ENCODE peak calls at places on chromosomes 6 and 20, in nine cellular contexts. One of them, this sample, is unnamed.
A peak's percentile ranks its signal among the peaks of the same experiment; 100 is the strongest.

GRCh38 chr6:166460473-166461437 is 78.0 kb upstream of the MPC1 start:
- DNase-seq in neural crest cell: no peak
- DNase-seq in WTC11: no peak
- DNase-seq in endothelial cell: no peak
- DNase-seq in hepatocyte: no peak
- DNase-seq in MM.1S: no peak
- DNase-seq in D721Med: no peak
- DNase-seq in brain microvascular endothelial cell: no peak
- DNase-seq in uterus: no peak
- DNase-seq in this sample: no peak

GRCh38 chr6:40719671-40720374 is 132.7 kb upstream of the LRFN2 start:
- DNase-seq in neural crest cell: no peak
- DNase-seq in WTC11: peak; percentile 13
- DNase-seq in endothelial cell: peak; percentile 17
- DNase-seq in hepatocyte: peak; percentile 55
- DNase-seq in MM.1S: no peak
- DNase-seq in D721Med: no peak
- DNase-seq in brain microvascular endothelial cell: peak; percentile 35
- DNase-seq in uterus: no peak
- DNase-seq in this sample: peak; percentile 65

GRCh38 chr6:151548201-151548600 is 54.4 kb downstream of the CCDC170 start:
- DNase-seq in neural crest cell: no peak
- DNase-seq in WTC11: no peak
- DNase-seq in endothelial cell: no peak
- DNase-seq in hepatocyte: no peak
- DNase-seq in MM.1S: no peak
- DNase-seq in D721Med: no peak
- DNase-seq in brain microvascular endothelial cell: no peak
- DNase-seq in uterus: no peak
- DNase-seq in this sample: no peak

GRCh38 chr6:2061880-2062279 is 183.5 kb downstream of the GMDS start:
- DNase-seq in neural crest cell: no peak
- DNase-seq in WTC11: no peak
- DNase-seq in endothelial cell: no peak
- DNase-seq in hepatocyte: no peak
- DNase-seq in MM.1S: no peak
- DNase-seq in D721Med: no peak
- DNase-seq in brain microvascular endothelial cell: no peak
- DNase-seq in uterus: no peak
- DNase-seq in this sample: peak; percentile 64

GRCh38 chr20:45067558-45067957 is 33.4 kb downstream of the KCNS1 start:
- DNase-seq in neural crest cell: no peak
- DNase-seq in WTC11: no peak
- DNase-seq in endothelial cell: no peak
- DNase-seq in hepatocyte: no peak
- DNase-seq in MM.1S: no peak
- DNase-seq in D721Med: no peak
- DNase-seq in brain microvascular endothelial cell: no peak
- DNase-seq in uterus: no peak
- DNase-seq in this sample: no peak

GRCh38 chr6:166446146-166446545 is 63.4 kb upstream of the MPC1 start:
- DNase-seq in neural crest cell: no peak
- DNase-seq in WTC11: no peak
- DNase-seq in endothelial cell: no peak
- DNase-seq in hepatocyte: no peak
- DNase-seq in MM.1S: no peak
- DNase-seq in D721Med: no peak
- DNase-seq in brain microvascular endothelial cell: no peak
- DNase-seq in uterus: no peak
- DNase-seq in this sample: no peak

GRCh38 chr20:59484228-59484627 is 120.1 kb upstream of the PHACTR3 start:
- DNase-seq in neural crest cell: no peak
- DNase-seq in WTC11: no peak
- DNase-seq in endothelial cell: no peak
- DNase-seq in hepatocyte: no peak
- DNase-seq in MM.1S: no peak
- DNase-seq in D721Med: no peak
- DNase-seq in brain microvascular endothelial cell: no peak
- DNase-seq in uterus: no peak
- DNase-seq in this sample: no peak

GRCh38 chr6:55023231-55023630 is 151.1 kb upstream of the HCRTR2 start:
- DNase-seq in neural crest cell: no peak
- DNase-seq in WTC11: no peak
- DNase-seq in endothelial cell: no peak
- DNase-seq in hepatocyte: no peak
- DNase-seq in MM.1S: peak; percentile 46
- DNase-seq in D721Med: no peak
- DNase-seq in brain microvascular endothelial cell: no peak
- DNase-seq in uterus: no peak
- DNase-seq in this sample: no peak

GRCh38 chr6:75296811-75297779 is 12.5 kb upstream of the TMEM30A start:
- DNase-seq in neural crest cell: no peak
- DNase-seq in WTC11: no peak
- DNase-seq in endothelial cell: no peak
- DNase-seq in hepatocyte: peak; percentile 73
- DNase-seq in MM.1S: peak; percentile 69
- DNase-seq in D721Med: no peak
- DNase-seq in brain microvascular endothelial cell: no peak
- DNase-seq in uterus: no peak
- DNase-seq in this sample: peak; percentile 77

GRCh38 chr6:142845624-142846458 is 99.1 kb downstream of the HIVEP2 start:
- DNase-seq in neural crest cell: peak; percentile 45
- DNase-seq in WTC11: peak; percentile 65
- DNase-seq in endothelial cell: peak; percentile 71
- DNase-seq in hepatocyte: peak; percentile 90
- DNase-seq in MM.1S: peak; percentile 67
- DNase-seq in D721Med: no peak
- DNase-seq in brain microvascular endothelial cell: peak; percentile 95
- DNase-seq in uterus: peak; percentile 79
- DNase-seq in this sample: peak; percentile 97

DNA sequence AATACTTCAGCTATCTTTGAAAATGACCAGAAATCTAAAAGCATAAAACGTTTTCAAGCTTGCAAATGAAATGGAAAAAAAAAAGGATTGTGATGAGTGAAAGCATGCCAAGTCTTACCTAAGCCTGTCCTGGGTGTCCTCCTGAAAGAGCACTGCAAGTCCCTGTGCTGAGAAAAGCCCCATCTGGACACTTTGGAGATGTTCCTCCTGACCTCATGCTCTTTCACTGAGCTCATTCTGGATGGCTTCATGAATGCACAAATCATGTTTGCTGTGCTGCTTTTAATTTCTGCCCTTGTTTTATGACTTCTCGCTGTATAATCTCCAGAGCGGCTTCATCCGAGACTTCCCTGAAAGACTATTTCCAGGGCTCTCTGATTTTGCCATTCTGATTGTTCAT is 136.0 kb downstream of the SOD2 start:
- DNase-seq in neural crest cell: no peak
- DNase-seq in WTC11: no peak
- DNase-seq in endothelial cell: no peak
- DNase-seq in hepatocyte: no peak
- DNase-seq in MM.1S: no peak
- DNase-seq in D721Med: no peak
- DNase-seq in brain microvascular endothelial cell: no peak
- DNase-seq in uterus: peak; percentile 27
- DNase-seq in this sample: no peak
- TF ChIP-seq CTCF in neural crest cell: no peak
- TF ChIP-seq CTCF in WTC11: no peak
- TF ChIP-seq CTCF in endothelial cell: no peak
- TF ChIP-seq CTCF in hepatocyte: no peak
- TF ChIP-seq CTCF in MM.1S: no peak
- TF ChIP-seq CTCF in D721Med: no peak
- TF ChIP-seq CTCF in brain microvascular endothelial cell: no peak
- TF ChIP-seq CTCF in uterus: no peak
- TF ChIP-seq CTCF in this sample: no peak

DNA sequence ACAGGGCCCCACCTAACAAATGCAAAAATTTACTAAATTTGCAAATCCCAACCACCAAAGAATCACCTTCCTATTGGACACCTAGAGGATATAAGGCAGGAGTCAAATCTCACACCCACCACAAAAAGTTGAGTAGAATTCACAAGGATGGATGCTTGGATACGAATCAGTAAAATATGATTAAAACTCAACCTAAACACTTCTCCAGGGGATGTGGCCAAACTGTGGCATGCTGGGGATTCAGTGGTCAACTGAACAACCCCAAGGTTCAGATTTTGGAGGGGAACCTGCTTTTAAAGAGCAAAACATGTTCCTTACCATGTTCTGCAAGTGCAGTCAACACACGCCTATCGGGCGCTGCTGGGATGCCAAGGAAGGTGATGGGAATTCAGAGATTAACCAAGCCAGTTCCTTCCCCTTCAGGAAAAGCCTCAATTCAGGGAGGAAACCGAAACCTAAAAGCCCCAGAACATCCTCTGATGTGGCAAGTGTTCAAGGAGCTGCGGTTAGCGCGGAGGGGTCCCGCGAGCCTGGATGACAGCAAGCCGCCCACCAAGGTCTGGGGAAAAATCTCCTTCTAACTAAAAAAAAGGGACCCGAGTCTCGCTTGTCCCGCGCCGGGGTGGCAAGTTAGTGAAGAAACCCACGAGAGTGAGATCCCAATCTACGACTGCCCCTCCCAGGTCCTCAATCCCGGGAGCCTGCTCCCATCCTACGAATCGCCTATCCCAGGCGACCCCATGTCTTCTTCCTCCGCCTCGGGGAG is 893 bp downstream of the SAMHD1 start:
- DNase-seq in neural crest cell: peak; percentile 14
- DNase-seq in WTC11: peak; percentile 25
- DNase-seq in endothelial cell: peak; percentile 31
- DNase-seq in hepatocyte: peak; percentile 16
- DNase-seq in MM.1S: peak; percentile 31
- DNase-seq in D721Med: no peak
- DNase-seq in brain microvascular endothelial cell: peak; percentile 2
- DNase-seq in uterus: peak; percentile 33
- DNase-seq in this sample: no peak
- TF ChIP-seq CTCF in neural crest cell: no peak
- TF ChIP-seq CTCF in WTC11: no peak
- TF ChIP-seq CTCF in endothelial cell: no peak
- TF ChIP-seq CTCF in hepatocyte: no peak
- TF ChIP-seq CTCF in MM.1S: no peak
- TF ChIP-seq CTCF in D721Med: no peak
- TF ChIP-seq CTCF in brain microvascular endothelial cell: peak; percentile 13
- TF ChIP-seq CTCF in uterus: no peak
- TF ChIP-seq CTCF in this sample: no peak

DNA sequence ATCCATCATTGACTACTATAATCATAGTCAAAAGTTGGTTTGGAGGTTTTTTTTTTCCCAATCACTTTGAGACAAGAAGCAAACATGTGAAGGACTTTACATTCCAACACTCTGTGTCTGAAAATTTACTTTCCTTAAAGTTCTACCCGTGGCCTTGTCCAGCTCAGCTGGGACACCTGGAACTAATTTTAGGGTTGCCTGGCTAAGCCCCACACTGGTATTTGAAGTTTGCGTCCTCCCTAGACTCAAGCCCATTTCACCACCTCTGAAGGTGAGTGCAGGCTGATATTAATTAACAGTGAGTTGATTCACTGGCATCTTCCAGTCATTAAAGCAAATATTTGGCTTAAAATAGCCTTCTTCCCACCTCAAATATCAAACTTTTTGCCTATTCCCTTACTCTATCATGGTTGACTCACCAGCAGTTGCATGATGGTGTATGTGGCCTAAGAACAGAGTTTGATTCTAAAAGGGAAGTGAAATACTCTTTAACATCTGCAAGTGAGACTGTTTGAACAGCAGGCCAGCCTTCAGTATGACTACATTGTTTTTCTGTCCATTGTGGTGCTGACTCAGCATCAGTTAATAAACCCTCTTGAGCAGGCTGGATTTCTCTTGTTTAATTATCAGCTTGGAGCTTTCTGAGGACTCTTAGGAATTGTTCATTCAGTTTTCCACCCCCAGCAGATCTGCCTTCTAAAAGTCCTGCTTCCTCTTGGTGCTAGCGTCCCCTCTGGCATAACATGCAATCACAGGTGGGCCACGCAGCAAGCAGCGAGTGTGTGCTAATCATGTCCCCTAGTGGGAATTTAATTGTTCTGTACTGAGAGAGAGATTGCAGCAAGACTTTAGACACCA is 1.8 kb upstream of the PRDM1 start:
- DNase-seq in neural crest cell: no peak
- DNase-seq in WTC11: peak; percentile 74
- DNase-seq in endothelial cell: peak; percentile 77
- DNase-seq in hepatocyte: peak; percentile 72
- DNase-seq in MM.1S: peak; percentile 87
- DNase-seq in D721Med: peak; percentile 29
- DNase-seq in brain microvascular endothelial cell: peak; percentile 47
- DNase-seq in uterus: peak; percentile 67
- DNase-seq in this sample: peak; percentile 86
- TF ChIP-seq CTCF in neural crest cell: peak; percentile 61
- TF ChIP-seq CTCF in WTC11: peak; percentile 61
- TF ChIP-seq CTCF in endothelial cell: peak; percentile 68
- TF ChIP-seq CTCF in hepatocyte: peak; percentile 60
- TF ChIP-seq CTCF in MM.1S: peak; percentile 91
- TF ChIP-seq CTCF in D721Med: peak; percentile 99
- TF ChIP-seq CTCF in brain microvascular endothelial cell: peak; percentile 82
- TF ChIP-seq CTCF in uterus: peak; percentile 81
- TF ChIP-seq CTCF in this sample: peak; percentile 84

GRCh38 chr20:53829706-53830521 is 236.3 kb upstream of the ZNF217 start:
- DNase-seq in neural crest cell: no peak
- DNase-seq in WTC11: no peak
- DNase-seq in endothelial cell: no peak
- DNase-seq in hepatocyte: peak; percentile 51
- DNase-seq in MM.1S: peak; percentile 68
- DNase-seq in D721Med: no peak
- DNase-seq in brain microvascular endothelial cell: peak; percentile 46
- DNase-seq in uterus: no peak
- DNase-seq in this sample: peak; percentile 52

GRCh38 chr20:53829086-53829703 is 235.6 kb upstream of the ZNF217 start:
- DNase-seq in neural crest cell: no peak
- DNase-seq in WTC11: no peak
- DNase-seq in endothelial cell: no peak
- DNase-seq in hepatocyte: peak; percentile 76
- DNase-seq in MM.1S: no peak
- DNase-seq in D721Med: no peak
- DNase-seq in brain microvascular endothelial cell: peak; percentile 92
- DNase-seq in uterus: peak; percentile 47
- DNase-seq in this sample: peak; percentile 95

GRCh38 chr20:53827996-53828672 is 234.5 kb upstream of the ZNF217 start:
- DNase-seq in neural crest cell: no peak
- DNase-seq in WTC11: no peak
- DNase-seq in endothelial cell: no peak
- DNase-seq in hepatocyte: peak; percentile 67
- DNase-seq in MM.1S: no peak
- DNase-seq in D721Med: no peak
- DNase-seq in brain microvascular endothelial cell: peak; percentile 97
- DNase-seq in uterus: peak; percentile 83
- DNase-seq in this sample: peak; percentile 98

GRCh38 chr20:53827292-53827995 is 233.8 kb upstream of the ZNF217 start:
- DNase-seq in neural crest cell: no peak
- DNase-seq in WTC11: no peak
- DNase-seq in endothelial cell: no peak
- DNase-seq in hepatocyte: no peak
- DNase-seq in MM.1S: no peak
- DNase-seq in D721Med: no peak
- DNase-seq in brain microvascular endothelial cell: no peak
- DNase-seq in uterus: no peak
- DNase-seq in this sample: no peak

DNA sequence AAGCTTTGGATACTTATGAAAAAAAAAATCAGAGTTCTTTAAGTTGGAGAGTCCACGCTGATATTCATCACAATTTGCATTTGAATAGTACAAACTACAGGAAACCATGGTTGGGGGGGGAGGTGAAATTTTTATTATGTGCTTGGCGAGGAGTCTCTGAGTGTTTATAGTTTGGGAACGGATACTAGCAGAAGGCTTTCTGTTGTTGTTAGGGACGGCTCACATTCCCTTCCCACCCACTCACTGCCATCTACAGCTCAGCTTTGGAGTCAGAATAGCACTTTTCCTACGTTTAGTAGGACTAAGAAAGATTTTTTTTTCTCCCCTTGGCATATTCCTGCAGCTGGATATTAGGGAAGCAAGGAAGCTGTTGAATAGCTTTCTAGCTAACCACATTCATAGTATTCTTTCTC is 235.0 kb upstream of the ZNF217 start:
- DNase-seq in neural crest cell: no peak
- DNase-seq in WTC11: no peak
- DNase-seq in endothelial cell: no peak
- DNase-seq in hepatocyte: peak; percentile 82
- DNase-seq in MM.1S: no peak
- DNase-seq in D721Med: no peak
- DNase-seq in brain microvascular endothelial cell: peak; percentile 93
- DNase-seq in uterus: peak; percentile 69
- DNase-seq in this sample: peak; percentile 93
- TF ChIP-seq CTCF in neural crest cell: no peak
- TF ChIP-seq CTCF in WTC11: no peak
- TF ChIP-seq CTCF in endothelial cell: no peak
- TF ChIP-seq CTCF in hepatocyte: peak; percentile 37
- TF ChIP-seq CTCF in MM.1S: no peak
- TF ChIP-seq CTCF in D721Med: no peak
- TF ChIP-seq CTCF in brain microvascular endothelial cell: peak; percentile 35
- TF ChIP-seq CTCF in uterus: no peak
- TF ChIP-seq CTCF in this sample: no peak

This sample was measured in astrocyte of the spinal cord.